ENCODE peak calls at places on chromosomes 1 and 21, in four cellular contexts. B, L, H and V are unnamed samples.

GRCh38 chr1:37940299-37940947 is 6.4 kb downstream of the INPP5B start:
- DNase-seq in L (peak), B (peak), H (no peak), V (no peak)

GRCh38 chr1:85573348-85573747 is 7.2 kb upstream of the CCN1 start:
- DNase-seq in H (no peak), B (no peak), L (no peak), V (no peak)

GRCh38 chr1:245742891-245743290 is 588.1 kb downstream of the KIF26B start:
- DNase-seq in H (no peak), B (no peak), L (no peak), V (no peak)

GRCh38 chr1:208654241-208654640 is 410.1 kb upstream of the PLXNA2 start:
- DNase-seq in L (no peak), H (peak), B (no peak), V (no peak)

GRCh38 chr1:92934395-92935378 is 26.6 kb downstream of the DIPK1A start:
- DNase-seq in L (peak), B (no peak), H (peak), V (no peak)

GRCh38 chr1:87530042-87530441 is 201.4 kb downstream of the LMO4 start:
- DNase-seq in H (no peak), B (no peak), L (no peak), V (no peak)

GRCh38 chr1:151838491-151839412 is 868 bp downstream of the C2CD4D start:
- DNase-seq in B (no peak), H (no peak), L (no peak), V (no peak)

GRCh38 chr1:186848509-186849130 is 19.9 kb downstream of the PLA2G4A start:
- DNase-seq in B (no peak), H (no peak), L (no peak), V (no peak)

GRCh38 chr1:167219194-167219593 is 1.5 kb upstream of the POU2F1 start:
- DNase-seq in H (no peak), L (no peak), B (no peak), V (no peak)

GRCh38 chr21:20004353-20004752 is 993.9 kb upstream of the NCAM2 start:
- DNase-seq in L (no peak), H (no peak), B (no peak), V (no peak)

GRCh38 chr1:215523128-215523861 is 43.8 kb upstream of the KCTD3 start:
- DNase-seq in B (no peak), L (no peak), H (no peak), V (no peak)

GRCh38 chr1:151854658-151855057 is 1.1 kb upstream of the THEM5 start:
- DNase-seq in H (no peak), B (no peak), L (no peak), V (no peak)

GRCh38 chr1:38050397-38051141 is 4.0 kb upstream of the POU3F1 start:
- DNase-seq in H (no peak), B (no peak), L (no peak), V (no peak)

GRCh38 chr1:172609528-172609927 is 49.4 kb upstream of the FASLG start:
- DNase-seq in L (no peak), B (no peak), H (peak), V (no peak)

GRCh38 chr1:1344672-1345361 is 4.4 kb downstream of the DVL1 start:
- DNase-seq in B (no peak), L (peak), H (no peak), V (no peak)

GRCh38 chr1:84972377-84972987 is 24.4 kb downstream of the MCOLN2 start:
- DNase-seq in B (no peak), L (no peak), H (peak), V (no peak)

GRCh38 chr1:160307455-160307854 is 22.5 kb upstream of the PEX19 start:
- DNase-seq in H (peak), L (no peak), B (no peak), V (no peak)

GRCh38 chr1:194930132-194930531 is 1678.1 kb downstream of the KCNT2 start:
- DNase-seq in L (no peak), B (no peak), H (no peak), V (no peak)

GRCh38 chr21:37032877-37033471 is 26.5 kb downstream of the RIPPLY3 start:
- DNase-seq in B (no peak), L (no peak), H (no peak), V (no peak)

GRCh38 chr1:24048205-24048869 is 63.6 kb downstream of the MYOM3 start:
- DNase-seq in H (no peak), L (no peak), B (no peak), V (no peak)

GRCh38 chr1:196034080-196034706 is 574.0 kb downstream of the KCNT2 start:
- DNase-seq in L (no peak), B (no peak), H (no peak), V (no peak)

GRCh38 chr1:228226141-228226874 is 18.5 kb downstream of the OBSCN start:
- DNase-seq in L (no peak), B (no peak), H (no peak), V (no peak)

GRCh38 chr1:226610671-226611070 is 62.1 kb downstream of the STUM start:
- DNase-seq in B (no peak), L (no peak), H (no peak), V (no peak)

GRCh38 chr1:56676571-56677035 is 31.5 kb downstream of the PRKAA2 start:
- DNase-seq in L (no peak), B (no peak), H (no peak), V (no peak)

GRCh38 chr1:193631306-193631705 is 444.9 kb upstream of the B3GALT2 start:
- DNase-seq in B (no peak), H (no peak), L (no peak), V (no peak)

GRCh38 chr21:45546636-45547203 is 4.5 kb upstream of the SLC19A1 start:
- DNase-seq in L (no peak), H (no peak), B (peak), V (no peak)

GRCh38 chr1:41582351-41582750 is 97.9 kb upstream of the EDN2 start:
- DNase-seq in B (no peak), L (no peak), H (no peak), V (no peak)

GRCh38 chr1:171743014-171743870 is 1.4 kb upstream of the VAMP4 start:
- DNase-seq in L (no peak), H (no peak), B (no peak), V (no peak)

GRCh38 chr1:240193699-240194098 is 102.0 kb downstream of the FMN2 start:
- DNase-seq in L (no peak), H (no peak), B (no peak), V (no peak)

GRCh38 chr1:242132446-242132845 is 133.5 kb upstream of the MAP1LC3C start:
- DNase-seq in H (no peak), B (no peak), L (no peak), V (no peak)

GRCh38 chr1:62685431-62685859 is 2.7 kb downstream of the DOCK7 start:
- DNase-seq in H (no peak), B (no peak), L (no peak), V (no peak)

GRCh38 chr1:14254184-14254583 is 344.3 kb upstream of the KAZN start:
- DNase-seq in B (no peak), L (no peak), H (peak), V (peak)

GRCh38 chr1:54989473-54989872 is 9.0 kb downstream of the TMEM61 start:
- DNase-seq in L (peak), H (no peak), B (no peak), V (no peak)

GRCh38 chr1:6761338-6761737 is 23.9 kb upstream of the CAMTA1 start:
- DNase-seq in H (no peak), B (no peak), L (no peak), V (no peak)

GRCh38 chr1:6762060-6762459 is 23.2 kb upstream of the CAMTA1 start:
- DNase-seq in H (no peak), L (no peak), B (no peak), V (no peak)

GRCh38 chr1:6753320-6754140 is 31.7 kb upstream of the CAMTA1 start:
- DNase-seq in H (no peak), L (no peak), B (no peak), V (no peak)

GRCh38 chr1:6756455-6756854 is 28.8 kb upstream of the CAMTA1 start:
- DNase-seq in H (no peak), L (no peak), B (no peak), V (no peak)

DNA sequence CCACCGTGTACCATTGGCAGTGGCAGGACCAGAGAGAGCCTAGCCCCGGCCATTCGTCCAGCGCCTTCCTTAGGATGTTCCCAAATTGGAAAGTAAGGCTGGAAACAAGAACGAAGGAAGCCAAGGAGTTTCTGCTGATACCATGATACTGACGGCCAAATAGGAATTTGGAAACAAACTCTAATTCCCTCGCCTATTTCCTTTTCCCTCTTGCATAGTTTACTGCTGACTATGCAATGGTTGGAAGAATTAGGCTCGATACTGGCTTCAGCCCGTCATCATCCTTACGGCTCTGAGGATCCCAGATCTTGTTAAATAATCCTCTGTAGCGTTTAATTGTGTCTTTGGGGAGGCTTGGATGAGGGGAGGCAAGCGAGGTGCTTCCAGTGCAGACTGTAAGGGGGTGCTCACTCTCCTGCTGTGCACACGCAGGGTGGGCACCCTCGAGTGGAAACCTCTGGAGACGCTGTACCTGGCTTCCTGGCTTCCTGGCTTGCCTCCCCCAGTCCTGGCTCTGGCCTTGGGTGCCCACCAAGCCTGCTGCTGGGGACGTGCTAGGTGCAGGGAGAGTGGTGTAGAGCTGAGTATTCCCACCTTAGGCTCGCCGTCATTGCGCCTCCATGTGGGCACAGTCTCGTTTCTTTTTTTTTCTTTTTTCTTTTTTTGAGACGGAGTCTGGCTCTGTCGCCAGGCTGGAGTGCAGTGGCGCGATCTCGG is 27.4 kb upstream of the CAMTA1 start:
- DNase-seq in B (no peak), L (no peak), H (no peak), V (no peak)
- H3K4me3 ChIP-seq in B (no peak), L (no peak), H (no peak), V (no peak)

GRCh38 chr1:66676616-66677298 is 75.5 kb upstream of the DYNLT5 start:
- DNase-seq in B (no peak), L (no peak), H (no peak), V (no peak)

GRCh38 chr1:66671472-66671871 is 80.8 kb upstream of the DYNLT5 start:
- DNase-seq in B (no peak), H (no peak), L (no peak), V (no peak)
- TF ChIP-seq CTCF in B (no peak), H (no peak), L (no peak), V (no peak)

GRCh38 chr21:38984568-38984967 is 178.8 kb downstream of the ETS2 start:
- DNase-seq in L (no peak), B (no peak), H (no peak), V (no peak)
- H3K4me3 ChIP-seq in L (no peak), B (no peak), H (no peak), V (no peak)

GRCh38 chr1:159196543-159196942 is 8.1 kb upstream of the ACKR1 start:
- DNase-seq in B (no peak), L (no peak), H (no peak), V (no peak)
- TF ChIP-seq CTCF in B (no peak), L (no peak), H (peak), V (peak)

DNA sequence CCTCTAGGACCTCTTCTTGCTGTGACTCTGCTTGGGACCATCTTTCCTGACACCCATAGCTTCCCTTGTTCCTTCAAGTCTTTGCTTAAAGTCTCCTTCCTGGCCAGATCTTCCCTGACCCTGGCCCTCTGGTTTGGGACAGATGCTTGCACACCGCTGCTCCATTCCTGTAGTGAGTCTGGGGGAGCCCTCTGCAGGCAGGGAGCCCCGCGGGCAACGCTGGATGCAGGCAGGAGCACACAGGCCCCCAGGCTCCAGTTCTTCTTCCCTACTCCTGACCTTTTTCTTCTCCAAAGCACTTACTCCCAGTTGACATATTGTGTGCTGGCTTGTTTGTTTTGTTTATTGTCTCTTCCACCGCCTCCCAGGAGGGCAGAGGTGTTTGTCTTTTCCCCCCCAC is 413.4 kb downstream of the CAMTA1 start:
- DNase-seq in H (no peak), L (no peak), B (no peak), V (no peak)
- H3K4me3 ChIP-seq in H (no peak), L (no peak), B (no peak), V (no peak)

GRCh38 chr1:212152308-212152693 is 116.8 kb downstream of the DTL start:
- DNase-seq in B (no peak), L (no peak), H (no peak), V (no peak)

GRCh38 chr1:212152869-212153268 is 117.3 kb downstream of the DTL start:
- DNase-seq in B (no peak), H (no peak), L (no peak), V (no peak)

GRCh38 chr1:212157252-212157651 is 121.7 kb downstream of the DTL start:
- DNase-seq in H (no peak), L (peak), B (no peak), V (no peak)

GRCh38 chr1:212155219-212155618 is 119.7 kb downstream of the DTL start:
- DNase-seq in B (no peak), L (no peak), H (no peak), V (no peak)

GRCh38 chr1:212153635-212154034 is 118.1 kb downstream of the DTL start:
- DNase-seq in B (no peak), L (no peak), H (no peak), V (no peak)
- TF ChIP-seq CTCF in B (no peak), L (no peak), H (no peak), V (no peak)

GRCh38 chr1:234617135-234617985 is 7.4 kb upstream of the IRF2BP2 start:
- DNase-seq in H (no peak), B (no peak), L (no peak), V (no peak)

GRCh38 chr1:234616644-234617043 is 6.7 kb upstream of the IRF2BP2 start:
- DNase-seq in L (peak), H (no peak), B (no peak), V (no peak)

GRCh38 chr1:234618726-234619049 is 8.7 kb upstream of the IRF2BP2 start:
- DNase-seq in B (no peak), H (no peak), L (no peak), V (no peak)

GRCh38 chr1:234619071-234619480 is 9.1 kb upstream of the IRF2BP2 start:
- DNase-seq in L (no peak), B (no peak), H (no peak), V (no peak)

GRCh38 chr1:234617986-234618725 is 8.2 kb upstream of the IRF2BP2 start:
- DNase-seq in B (no peak), L (no peak), H (no peak), V (no peak)
- H3K4me3 ChIP-seq in B (no peak), L (no peak), H (no peak), V (no peak)